ENCODE peak calls at places on chromosomes 7 and 10, in four cellular contexts. O is activated gamma-delta T cell; Q is WTC11; X is activated CD8-positive, alpha-beta memory T cell treated with anti-CD3 and anti-CD28 coated beads, Interleukin-2, amount 50 U/mL, for 48 hours. N is an unnamed sample.

GRCh38 chr7:699260-700170 is 27.0 kb upstream of the DNAAF5 start:
- DNase-seq in O (no peak), Q (no peak), X (no peak), N (no peak)

GRCh38 chr7:149774237-149775175 is 1.1 kb upstream of the ZNF467 start:
- DNase-seq in O (no peak), Q (no peak), X (no peak), N (peak; percentile 59)

GRCh38 chr10:3215336-3215860 is 42.8 kb upstream of the PITRM1 start:
- DNase-seq in O (no peak), Q (no peak), X (peak; percentile 26), N (no peak)

GRCh38 chr10:98012654-98013053 is 17.8 kb downstream of the CRTAC1 start:
- DNase-seq in O (no peak), Q (no peak), X (no peak), N (no peak)

GRCh38 chr10:80487791-80488538 is 33.9 kb downstream of the TSPAN14 start:
- DNase-seq in O (peak; percentile 42), Q (no peak), X (peak; percentile 76), N (no peak)

GRCh38 chr7:29977926-29978652 is 11.5 kb downstream of the SCRN1 start:
- DNase-seq in O (no peak), Q (peak; percentile 64), X (no peak), N (peak; percentile 83)

GRCh38 chr7:64775289-64775688 is 18.9 kb upstream of the ZNF138 start:
- DNase-seq in O (no peak), Q (no peak), X (no peak), N (no peak)

GRCh38 chr7:128053023-128053422 is 21.8 kb upstream of the LRRC4 start:
- DNase-seq in O (no peak), Q (no peak), X (no peak), N (no peak)

GRCh38 chr7:135768467-135768866 is 19.9 kb upstream of the FAM180A start:
- DNase-seq in O (no peak), Q (no peak), X (no peak), N (no peak)

GRCh38 chr7:129394101-129394500 is 40.1 kb upstream of the STRIP2 start:
- DNase-seq in O (no peak), Q (no peak), X (no peak), N (no peak)

GRCh38 chr10:29915116-29915785 is 144.1 kb downstream of the JCAD start:
- DNase-seq in O (no peak), Q (no peak), X (no peak), N (no peak)

GRCh38 chr7:11858026-11858425 is 26.0 kb upstream of the THSD7A start:
- DNase-seq in O (no peak), Q (no peak), X (no peak), N (no peak)

GRCh38 chr10:104706886-104707285 is 65.8 kb downstream of the SORCS3 start:
- DNase-seq in O (no peak), Q (no peak), X (no peak), N (no peak)

GRCh38 chr10:132961-133898 is 2.0 kb upstream of the ZMYND11 start:
- DNase-seq in O (no peak), Q (no peak), X (no peak), N (no peak)

GRCh38 chr10:110876000-110876399 is 4.3 kb downstream of the PDCD4 start:
- DNase-seq in O (no peak), Q (no peak), X (no peak), N (no peak)

GRCh38 chr10:70115948-70116682 is 16.5 kb downstream of the AIFM2 start:
- DNase-seq in O (no peak), Q (peak; percentile 77), X (peak; percentile 77), N (peak; percentile 76)

GRCh38 chr10:125064681-125065492 is 95.5 kb downstream of the CTBP2 start:
- DNase-seq in O (no peak), Q (no peak), X (no peak), N (no peak)

GRCh38 chr10:79449181-79450146 is 4.0 kb upstream of the ZCCHC24 start:
- DNase-seq in O (no peak), Q (no peak), X (peak; percentile 30), N (no peak)